ENCODE peak calls at places on chromosomes 13 and 19, in four cellular contexts. K, V, S and W are unnamed samples.

GRCh38 chr19:31364956-31365355 is 15.7 kb upstream of the TSHZ3 start:
- DNase-seq in K (no peak), V (no peak), S (no peak), W (no peak)

GRCh38 chr19:49809155-49809986 is 3.7 kb downstream of the FUZ start:
- DNase-seq in K (no peak), V (no peak), S (no peak), W (peak)

GRCh38 chr19:6263306-6264076 is 16.3 kb downstream of the MLLT1 start:
- DNase-seq in V (no peak), K (no peak), S (no peak), W (no peak)

GRCh38 chr19:23913931-23914330 is 755 bp upstream of the ZNF726 start:
- DNase-seq in K (no peak), S (no peak), V (no peak), W (no peak)

GRCh38 chr19:5663904-5664303 is 16.4 kb downstream of the MICOS13 start:
- DNase-seq in S (no peak), K (no peak), V (no peak), W (no peak)

GRCh38 chr19:42412223-42412622 is 15.0 kb downstream of the LIPE start:
- DNase-seq in S (no peak), K (no peak), V (no peak), W (no peak)

GRCh38 chr13:106561551-106562170 is 6.3 kb downstream of the ARGLU1 start:
- DNase-seq in K (peak), V (peak), S (no peak), W (no peak)

GRCh38 chr13:24032252-24032651 is 128.3 kb upstream of the SPATA13 start:
- DNase-seq in K (no peak), V (no peak), S (no peak), W (no peak)

GRCh38 chr13:25727776-25728175 is 324.0 kb downstream of the SHISA2 start:
- DNase-seq in K (no peak), V (no peak), S (no peak), W (no peak)

GRCh38 chr19:38912600-38913514 is 871 bp upstream of the CCER2 start:
- DNase-seq in V (no peak), S (no peak), K (no peak), W (no peak)

GRCh38 chr13:35485451-35485850 is 9.0 kb upstream of the MAB21L1 start:
- DNase-seq in V (no peak), S (no peak), K (no peak), W (no peak)

GRCh38 chr13:40288259-40288658 is 378.2 kb downstream of the FOXO1 start:
- DNase-seq in K (no peak), V (no peak), S (no peak), W (no peak)

GRCh38 chr13:40283666-40284065 is 382.8 kb downstream of the FOXO1 start:
- DNase-seq in S (no peak), V (no peak), K (no peak), W (no peak)

GRCh38 chr13:40290758-40291157 is 375.7 kb downstream of the FOXO1 start:
- DNase-seq in S (no peak), V (no peak), K (no peak), W (no peak)

GRCh38 chr13:40287428-40287827 is 379.0 kb downstream of the FOXO1 start:
- DNase-seq in K (no peak), V (no peak), S (no peak), W (no peak)

GRCh38 chr13:40285634-40286033 is 380.8 kb downstream of the FOXO1 start:
- DNase-seq in K (no peak), V (no peak), S (no peak), W (no peak)
- TF ChIP-seq BRCA1 in K (no peak), V (no peak), S (no peak), W (no peak)

DNA sequence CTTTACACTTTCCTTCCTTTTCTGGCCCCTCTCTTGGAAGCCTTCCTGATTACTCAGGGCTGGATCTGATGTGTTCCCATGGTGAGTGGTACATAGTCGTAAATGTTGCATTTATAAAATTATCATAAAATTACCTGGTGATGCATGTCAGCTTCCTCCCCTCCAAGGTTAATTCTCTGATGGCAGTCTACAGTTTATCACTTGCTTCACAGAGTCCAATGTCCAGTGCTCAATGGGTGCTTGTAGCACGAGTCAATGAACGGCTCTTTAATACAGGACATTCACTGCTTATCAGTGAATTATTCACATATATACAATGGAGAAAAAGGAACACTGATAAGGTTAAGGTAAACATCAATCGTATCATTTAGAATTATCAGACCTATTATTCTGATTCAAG is 27.0 kb upstream of the OXGR1 start:
- DNase-seq in V (no peak), K (no peak), S (no peak), W (no peak)
- TF ChIP-seq BRCA1 in V (no peak), K (no peak), S (no peak), W (no peak)

GRCh38 chr19:47497821-47498520 is 14.0 kb upstream of the KPTN start:
- DNase-seq in K (no peak), V (no peak), S (no peak), W (no peak)

GRCh38 chr19:47497073-47497766 is 13.2 kb upstream of the KPTN start:
- DNase-seq in V (no peak), K (peak), S (no peak), W (no peak)

GRCh38 chr19:47498561-47498960 is 14.5 kb upstream of the KPTN start:
- DNase-seq in S (no peak), K (no peak), V (no peak), W (no peak)

GRCh38 chr19:47499863-47500830 is 14.7 kb downstream of the NAPA start:
- DNase-seq in K (no peak), S (no peak), V (no peak), W (no peak)

GRCh38 chr19:47499371-47499770 is 15.4 kb upstream of the KPTN start:
- DNase-seq in K (no peak), S (no peak), V (no peak), W (no peak)
- TF ChIP-seq BRCA1 in K (no peak), S (no peak), V (no peak), W (no peak)

GRCh38 chr19:13118424-13119193 is 545 bp downstream of the NACC1 start:
- DNase-seq in K (peak), V (no peak), S (peak), W (peak)
- TF ChIP-seq BRCA1 in K (no peak), V (no peak), S (no peak), W (no peak)

GRCh38 chr19:13634658-13635057 is 128.4 kb upstream of the CACNA1A start:
- DNase-seq in V (no peak), S (no peak), K (no peak), W (no peak)
- TF ChIP-seq BRCA1 in V (no peak), S (no peak), K (no peak), W (no peak)

GRCh38 chr19:35457173-35457572 is 9.1 kb downstream of the FFAR2 start:
- DNase-seq in S (no peak), V (peak), K (no peak), W (no peak)

GRCh38 chr19:35460608-35461007 is 12.6 kb downstream of the FFAR2 start:
- DNase-seq in S (no peak), V (no peak), K (no peak), W (no peak)

GRCh38 chr19:35459414-35460082 is 11.5 kb downstream of the FFAR2 start:
- DNase-seq in V (no peak), S (no peak), K (no peak), W (peak)

GRCh38 chr19:35458192-35458591 is 10.1 kb downstream of the FFAR2 start:
- DNase-seq in K (no peak), V (no peak), S (no peak), W (no peak)

GRCh38 chr19:35458821-35459391 is 10.8 kb downstream of the FFAR2 start:
- DNase-seq in V (peak), K (no peak), S (no peak), W (peak)
- TF ChIP-seq BRCA1 in V (no peak), K (no peak), S (no peak), W (no peak)

GRCh38 chr19:2824129-2824528 is 4.5 kb downstream of the ZNF554 start:
- DNase-seq in K (no peak), S (no peak), V (no peak), W (no peak)
- TF ChIP-seq BRCA1 in K (no peak), S (no peak), V (no peak), W (no peak)

GRCh38 chr13:114152285-114152645 is 19.8 kb upstream of the RASA3 start:
- DNase-seq in S (no peak), V (no peak), K (no peak), W (no peak)

GRCh38 chr13:114151565-114152284 is 19.3 kb upstream of the RASA3 start:
- DNase-seq in V (no peak), K (peak), S (no peak), W (no peak)

GRCh38 chr13:114153485-114154080 is 21.2 kb upstream of the RASA3 start:
- DNase-seq in V (no peak), K (no peak), S (no peak), W (no peak)

GRCh38 chr13:114154476-114154875 is 22.1 kb upstream of the RASA3 start:
- DNase-seq in S (no peak), K (no peak), V (no peak), W (no peak)

DNA sequence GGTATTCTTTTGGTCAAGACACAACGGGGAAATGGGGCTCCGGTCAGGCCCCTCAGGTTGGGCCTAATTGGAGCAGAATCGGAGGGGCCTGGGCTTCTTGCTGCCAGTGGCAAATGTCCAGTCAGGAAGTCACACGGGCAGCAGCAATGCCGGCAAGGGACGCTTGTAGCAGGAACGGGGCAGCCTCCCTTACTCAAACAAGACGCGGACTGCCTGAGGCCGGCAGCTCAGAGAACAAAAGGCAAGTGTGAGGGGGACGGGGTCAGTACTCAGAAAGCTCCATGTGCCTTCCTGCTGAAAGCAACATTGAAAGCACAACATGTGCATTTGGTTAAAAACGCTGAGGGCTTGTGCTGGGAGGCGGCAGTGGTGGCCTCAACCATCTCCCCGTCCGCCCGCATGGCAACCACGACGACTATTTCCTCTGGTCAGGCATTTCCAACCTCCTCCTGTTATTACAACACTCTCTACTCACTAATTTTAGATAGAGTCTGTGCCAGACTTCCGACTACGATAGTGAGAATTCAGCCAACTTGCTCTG is 20.5 kb upstream of the RASA3 start:
- DNase-seq in K (no peak), V (no peak), S (no peak), W (no peak)
- TF ChIP-seq BRCA1 in K (no peak), V (no peak), S (no peak), W (no peak)